ENCODE peak calls at places on chromosome 21, in ten cellular contexts. One of them, this sample, is unnamed.

GRCh38 chr21:18368193-18368592 is 35.4 kb downstream of the TMPRSS15 start:
- DNase-seq in nephron progenitor cell: no peak
- DNase-seq in CD8-positive, alpha-beta T cell: no peak
- DNase-seq in omental fat pad: no peak
- DNase-seq in tibial artery: no peak
- DNase-seq in RWPE1: no peak
- DNase-seq in lower leg skin: no peak
- DNase-seq in IMR-90: no peak
- DNase-seq in heart right ventricle: no peak
- DNase-seq in AG04450: no peak
- DNase-seq in this sample: no peak

GRCh38 chr21:44024257-44024656 is 12.1 kb downstream of the TRAPPC10 start:
- DNase-seq in nephron progenitor cell: no peak
- DNase-seq in CD8-positive, alpha-beta T cell: no peak
- DNase-seq in omental fat pad: no peak
- DNase-seq in tibial artery: no peak
- DNase-seq in RWPE1: no peak
- DNase-seq in lower leg skin: no peak
- DNase-seq in IMR-90: no peak
- DNase-seq in heart right ventricle: no peak
- DNase-seq in AG04450: no peak
- DNase-seq in this sample: no peak

GRCh38 chr21:43727571-43728466 is 8.9 kb downstream of the PDXK start:
- DNase-seq in nephron progenitor cell: no peak
- DNase-seq in CD8-positive, alpha-beta T cell: no peak
- DNase-seq in omental fat pad: no peak
- DNase-seq in tibial artery: peak
- DNase-seq in RWPE1: no peak
- DNase-seq in lower leg skin: no peak
- DNase-seq in IMR-90: peak
- DNase-seq in heart right ventricle: no peak
- DNase-seq in AG04450: no peak
- DNase-seq in this sample: peak

GRCh38 chr21:34983680-34984086 is 65.4 kb downstream of the RUNX1 start:
- DNase-seq in nephron progenitor cell: no peak
- DNase-seq in CD8-positive, alpha-beta T cell: peak
- DNase-seq in omental fat pad: no peak
- DNase-seq in tibial artery: no peak
- DNase-seq in RWPE1: peak
- DNase-seq in lower leg skin: no peak
- DNase-seq in IMR-90: peak
- DNase-seq in heart right ventricle: no peak
- DNase-seq in AG04450: no peak
- DNase-seq in this sample: peak

GRCh38 chr21:39657091-39657689 is 44.5 kb downstream of the B3GALT5 start:
- DNase-seq in nephron progenitor cell: no peak
- DNase-seq in CD8-positive, alpha-beta T cell: no peak
- DNase-seq in omental fat pad: no peak
- DNase-seq in tibial artery: no peak
- DNase-seq in RWPE1: no peak
- DNase-seq in lower leg skin: peak
- DNase-seq in IMR-90: no peak
- DNase-seq in heart right ventricle: no peak
- DNase-seq in AG04450: no peak
- DNase-seq in this sample: no peak

GRCh38 chr21:42593007-42593814 is 60.2 kb upstream of the PDE9A start:
- DNase-seq in nephron progenitor cell: peak
- DNase-seq in CD8-positive, alpha-beta T cell: peak
- DNase-seq in omental fat pad: peak
- DNase-seq in tibial artery: no peak
- DNase-seq in RWPE1: peak
- DNase-seq in lower leg skin: peak
- DNase-seq in IMR-90: peak
- DNase-seq in heart right ventricle: peak
- DNase-seq in AG04450: no peak
- DNase-seq in this sample: peak

GRCh38 chr21:38913120-38913975 is 107.6 kb downstream of the ETS2 start:
- DNase-seq in nephron progenitor cell: peak
- DNase-seq in CD8-positive, alpha-beta T cell: no peak
- DNase-seq in omental fat pad: no peak
- DNase-seq in tibial artery: peak
- DNase-seq in RWPE1: peak
- DNase-seq in lower leg skin: peak
- DNase-seq in IMR-90: peak
- DNase-seq in heart right ventricle: peak
- DNase-seq in AG04450: peak
- DNase-seq in this sample: peak

GRCh38 chr21:41630249-41630648 is 122.3 kb upstream of the TMPRSS2 start:
- DNase-seq in nephron progenitor cell: no peak
- DNase-seq in CD8-positive, alpha-beta T cell: no peak
- DNase-seq in omental fat pad: no peak
- DNase-seq in tibial artery: no peak
- DNase-seq in RWPE1: peak
- DNase-seq in lower leg skin: no peak
- DNase-seq in IMR-90: peak
- DNase-seq in heart right ventricle: no peak
- DNase-seq in AG04450: peak
- DNase-seq in this sample: peak

GRCh38 chr21:35178812-35179211 is 129.7 kb upstream of the RUNX1 start:
- DNase-seq in nephron progenitor cell: no peak
- DNase-seq in CD8-positive, alpha-beta T cell: no peak
- DNase-seq in omental fat pad: no peak
- DNase-seq in tibial artery: no peak
- DNase-seq in RWPE1: peak
- DNase-seq in lower leg skin: no peak
- DNase-seq in IMR-90: peak
- DNase-seq in heart right ventricle: no peak
- DNase-seq in AG04450: no peak
- DNase-seq in this sample: no peak

GRCh38 chr21:43708745-43709381 is 10.1 kb upstream of the PDXK start:
- DNase-seq in nephron progenitor cell: no peak
- DNase-seq in CD8-positive, alpha-beta T cell: no peak
- DNase-seq in omental fat pad: no peak
- DNase-seq in tibial artery: no peak
- DNase-seq in RWPE1: no peak
- DNase-seq in lower leg skin: no peak
- DNase-seq in IMR-90: no peak
- DNase-seq in heart right ventricle: no peak
- DNase-seq in AG04450: no peak
- DNase-seq in this sample: no peak

GRCh38 chr21:43311303-43311817 is 115.6 kb downstream of the SIK1 start:
- DNase-seq in nephron progenitor cell: no peak
- DNase-seq in CD8-positive, alpha-beta T cell: no peak
- DNase-seq in omental fat pad: no peak
- DNase-seq in tibial artery: no peak
- DNase-seq in RWPE1: no peak
- DNase-seq in lower leg skin: no peak
- DNase-seq in IMR-90: no peak
- DNase-seq in heart right ventricle: no peak
- DNase-seq in AG04450: no peak
- DNase-seq in this sample: no peak

GRCh38 chr21:27423906-27424595 is 457.2 kb upstream of the ADAMTS5 start:
- DNase-seq in nephron progenitor cell: no peak
- DNase-seq in CD8-positive, alpha-beta T cell: no peak
- DNase-seq in omental fat pad: no peak
- DNase-seq in tibial artery: no peak
- DNase-seq in RWPE1: no peak
- DNase-seq in lower leg skin: no peak
- DNase-seq in IMR-90: peak
- DNase-seq in heart right ventricle: no peak
- DNase-seq in AG04450: peak
- DNase-seq in this sample: no peak

DNA sequence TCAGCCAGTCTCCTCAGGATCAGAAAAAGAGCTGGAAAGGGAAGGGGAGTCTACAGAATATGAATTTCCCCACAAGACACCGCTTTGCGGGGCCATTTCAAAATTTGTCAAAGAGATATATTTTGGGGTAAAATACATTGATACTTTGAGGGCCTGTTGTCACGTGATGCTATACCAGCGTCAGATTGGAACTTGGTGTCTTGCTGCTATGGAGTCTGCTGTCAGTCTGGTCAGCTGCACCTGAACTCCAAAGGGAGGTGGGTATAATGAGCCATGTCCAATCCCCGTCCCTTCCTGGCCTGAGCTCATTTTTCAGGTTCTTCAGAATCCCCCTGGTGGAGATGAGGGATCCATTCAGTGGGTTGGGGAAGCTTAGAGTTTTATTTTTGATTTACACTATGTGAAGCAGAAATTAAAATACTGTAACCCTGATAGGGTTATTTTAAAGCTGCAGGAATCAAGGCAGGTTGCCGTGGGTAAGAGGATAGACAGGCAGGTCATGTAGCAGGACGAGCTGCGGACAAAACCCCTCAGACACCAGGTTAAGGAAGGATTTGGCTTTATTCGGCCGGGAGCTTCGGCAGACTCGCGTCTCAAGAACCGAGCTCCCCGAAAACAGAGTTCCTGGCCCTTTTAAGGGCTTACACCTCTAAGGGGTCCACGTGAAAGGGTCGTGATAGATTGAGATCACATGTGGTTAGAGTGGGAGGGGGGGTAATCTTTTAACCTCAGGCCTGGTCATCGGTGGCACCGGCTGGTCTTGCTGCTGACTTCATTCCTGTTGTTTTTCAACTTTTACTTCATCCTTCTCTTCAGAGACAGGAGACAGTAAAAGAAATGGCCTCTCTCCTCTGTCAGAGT is 2.2 kb upstream of the POFUT2 start:
- DNase-seq in nephron progenitor cell: no peak
- DNase-seq in CD8-positive, alpha-beta T cell: no peak
- DNase-seq in omental fat pad: no peak
- DNase-seq in tibial artery: peak
- DNase-seq in RWPE1: no peak
- DNase-seq in lower leg skin: peak
- DNase-seq in IMR-90: peak
- DNase-seq in heart right ventricle: no peak
- DNase-seq in AG04450: no peak
- DNase-seq in this sample: no peak
- TF ChIP-seq CTCF in nephron progenitor cell: no peak
- TF ChIP-seq CTCF in CD8-positive, alpha-beta T cell: no peak
- TF ChIP-seq CTCF in omental fat pad: no peak
- TF ChIP-seq CTCF in tibial artery: no peak
- TF ChIP-seq CTCF in RWPE1: no peak
- TF ChIP-seq CTCF in lower leg skin: no peak
- TF ChIP-seq CTCF in IMR-90: peak
- TF ChIP-seq CTCF in heart right ventricle: no peak
- TF ChIP-seq CTCF in AG04450: peak
- TF ChIP-seq CTCF in this sample: no peak

DNA sequence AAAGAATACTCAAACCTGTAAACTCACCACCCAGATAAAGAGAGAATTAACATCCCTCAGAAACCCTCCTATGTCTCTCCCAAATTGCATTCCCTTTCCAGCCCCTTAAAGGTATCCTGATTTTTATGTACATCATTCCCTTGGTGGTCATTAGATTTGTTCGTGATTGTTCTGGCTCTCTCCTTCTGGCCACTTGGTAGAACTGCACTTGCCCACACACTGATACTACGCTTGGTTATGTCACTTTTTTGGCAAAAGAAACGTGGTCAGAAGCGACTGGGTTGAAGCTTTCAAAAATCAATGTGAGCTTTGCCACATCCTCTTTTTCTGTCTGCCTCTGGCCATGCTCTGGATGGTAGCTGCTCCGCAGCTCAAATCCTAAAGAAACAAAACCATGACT is 76.3 kb downstream of the KRTAP19-8 start:
- DNase-seq in nephron progenitor cell: no peak
- DNase-seq in CD8-positive, alpha-beta T cell: no peak
- DNase-seq in omental fat pad: no peak
- DNase-seq in tibial artery: no peak
- DNase-seq in RWPE1: no peak
- DNase-seq in lower leg skin: no peak
- DNase-seq in IMR-90: no peak
- DNase-seq in heart right ventricle: no peak
- DNase-seq in AG04450: no peak
- DNase-seq in this sample: peak
- TF ChIP-seq CTCF in nephron progenitor cell: peak
- TF ChIP-seq CTCF in CD8-positive, alpha-beta T cell: no peak
- TF ChIP-seq CTCF in omental fat pad: no peak
- TF ChIP-seq CTCF in tibial artery: no peak
- TF ChIP-seq CTCF in RWPE1: no peak
- TF ChIP-seq CTCF in lower leg skin: no peak
- TF ChIP-seq CTCF in IMR-90: no peak
- TF ChIP-seq CTCF in heart right ventricle: no peak
- TF ChIP-seq CTCF in AG04450: no peak
- TF ChIP-seq CTCF in this sample: no peak

GRCh38 chr21:37751268-37751975 is 164.8 kb downstream of the KCNJ6 start:
- DNase-seq in nephron progenitor cell: no peak
- DNase-seq in CD8-positive, alpha-beta T cell: no peak
- DNase-seq in omental fat pad: no peak
- DNase-seq in tibial artery: no peak
- DNase-seq in RWPE1: no peak
- DNase-seq in lower leg skin: no peak
- DNase-seq in IMR-90: peak
- DNase-seq in heart right ventricle: no peak
- DNase-seq in AG04450: no peak
- DNase-seq in this sample: no peak

GRCh38 chr21:37748351-37748750 is 167.9 kb downstream of the KCNJ6 start:
- DNase-seq in nephron progenitor cell: no peak
- DNase-seq in CD8-positive, alpha-beta T cell: no peak
- DNase-seq in omental fat pad: no peak
- DNase-seq in tibial artery: no peak
- DNase-seq in RWPE1: no peak
- DNase-seq in lower leg skin: no peak
- DNase-seq in IMR-90: no peak
- DNase-seq in heart right ventricle: no peak
- DNase-seq in AG04450: no peak
- DNase-seq in this sample: no peak

GRCh38 chr21:37742532-37742931 is 173.7 kb downstream of the KCNJ6 start:
- DNase-seq in nephron progenitor cell: no peak
- DNase-seq in CD8-positive, alpha-beta T cell: no peak
- DNase-seq in omental fat pad: no peak
- DNase-seq in tibial artery: no peak
- DNase-seq in RWPE1: no peak
- DNase-seq in lower leg skin: no peak
- DNase-seq in IMR-90: peak
- DNase-seq in heart right ventricle: no peak
- DNase-seq in AG04450: no peak
- DNase-seq in this sample: no peak

GRCh38 chr21:37749132-37749531 is 167.1 kb downstream of the KCNJ6 start:
- DNase-seq in nephron progenitor cell: no peak
- DNase-seq in CD8-positive, alpha-beta T cell: no peak
- DNase-seq in omental fat pad: no peak
- DNase-seq in tibial artery: no peak
- DNase-seq in RWPE1: peak
- DNase-seq in lower leg skin: no peak
- DNase-seq in IMR-90: no peak
- DNase-seq in heart right ventricle: no peak
- DNase-seq in AG04450: no peak
- DNase-seq in this sample: no peak

GRCh38 chr21:37746849-37747248 is 169.4 kb downstream of the KCNJ6 start:
- DNase-seq in nephron progenitor cell: no peak
- DNase-seq in CD8-positive, alpha-beta T cell: no peak
- DNase-seq in omental fat pad: no peak
- DNase-seq in tibial artery: no peak
- DNase-seq in RWPE1: no peak
- DNase-seq in lower leg skin: no peak
- DNase-seq in IMR-90: no peak
- DNase-seq in heart right ventricle: no peak
- DNase-seq in AG04450: no peak
- DNase-seq in this sample: no peak
- TF ChIP-seq CTCF in nephron progenitor cell: no peak
- TF ChIP-seq CTCF in CD8-positive, alpha-beta T cell: no peak
- TF ChIP-seq CTCF in omental fat pad: no peak
- TF ChIP-seq CTCF in tibial artery: no peak
- TF ChIP-seq CTCF in RWPE1: no peak
- TF ChIP-seq CTCF in lower leg skin: no peak
- TF ChIP-seq CTCF in IMR-90: no peak
- TF ChIP-seq CTCF in heart right ventricle: no peak
- TF ChIP-seq CTCF in AG04450: peak
- TF ChIP-seq CTCF in this sample: no peak

GRCh38 chr21:45356653-45357435 is 48.1 kb upstream of the COL18A1 start:
- DNase-seq in nephron progenitor cell: no peak
- DNase-seq in CD8-positive, alpha-beta T cell: no peak
- DNase-seq in omental fat pad: no peak
- DNase-seq in tibial artery: no peak
- DNase-seq in RWPE1: no peak
- DNase-seq in lower leg skin: no peak
- DNase-seq in IMR-90: no peak
- DNase-seq in heart right ventricle: peak
- DNase-seq in AG04450: no peak
- DNase-seq in this sample: no peak
- TF ChIP-seq CTCF in nephron progenitor cell: no peak
- TF ChIP-seq CTCF in CD8-positive, alpha-beta T cell: no peak
- TF ChIP-seq CTCF in omental fat pad: no peak
- TF ChIP-seq CTCF in tibial artery: no peak
- TF ChIP-seq CTCF in RWPE1: no peak
- TF ChIP-seq CTCF in lower leg skin: no peak
- TF ChIP-seq CTCF in IMR-90: no peak
- TF ChIP-seq CTCF in heart right ventricle: no peak
- TF ChIP-seq CTCF in AG04450: no peak
- TF ChIP-seq CTCF in this sample: no peak